ENCODE peak calls at places on chromosomes 2 and 18, in six cellular contexts. U is CD8-positive, alpha-beta T cell; C is fibroblast of pulmonary artery; A is IMR-90; G is NB4; D is HL-60. F is an unnamed sample.

GRCh38 chr2:89763254-89763580 is 1071.7 kb downstream of the RPIA start:
- DNase-seq in U (no peak), C (no peak), A (no peak), G (peak), D (no peak), F (no peak)

GRCh38 chr2:27721335-27721734 is 50.2 kb upstream of the MRPL33 start:
- DNase-seq in U (no peak), C (no peak), A (no peak), G (no peak), D (no peak), F (no peak)

GRCh38 chr2:225027061-225027762 is 15.1 kb downstream of the DOCK10 start:
- DNase-seq in U (peak), C (no peak), A (no peak), G (peak), D (no peak), F (no peak)

GRCh38 chr2:229708335-229708734 is 6.0 kb downstream of the DNER start:
- DNase-seq in U (no peak), C (no peak), A (no peak), G (no peak), D (no peak), F (no peak)

GRCh38 chr2:32843699-32844098 is 103.1 kb upstream of the LTBP1 start:
- DNase-seq in U (no peak), C (no peak), A (no peak), G (no peak), D (no peak), F (no peak)

GRCh38 chr2:32008811-32009478 is 1.9 kb downstream of the MEMO1 start:
- DNase-seq in U (peak), C (peak), A (peak), G (peak), D (no peak), F (peak)

GRCh38 chr2:74836675-74837401 is 2.9 kb downstream of the HK2 start:
- DNase-seq in U (no peak), C (no peak), A (no peak), G (no peak), D (no peak), F (no peak)

GRCh38 chr2:239220363-239220762 is 180.5 kb downstream of the HDAC4 start:
- DNase-seq in U (no peak), C (no peak), A (no peak), G (peak), D (no peak), F (no peak)

GRCh38 chr2:223123859-223124610 is 72.0 kb downstream of the KCNE4 start:
- DNase-seq in U (no peak), C (peak), A (peak), G (no peak), D (no peak), F (peak)

GRCh38 chr2:236657801-236658200 is 88.2 kb downstream of the ACKR3 start:
- DNase-seq in U (no peak), C (no peak), A (no peak), G (no peak), D (no peak), F (no peak)

GRCh38 chr2:166230024-166230723 is 102.4 kb upstream of the SCN1A start:
- DNase-seq in U (no peak), C (peak), A (peak), G (no peak), D (no peak), F (peak)

GRCh38 chr2:98327776-98328175 is 18.5 kb upstream of the CNGA3 start:
- DNase-seq in U (no peak), C (no peak), A (no peak), G (no peak), D (no peak), F (no peak)

GRCh38 chr2:191566347-191566746 is 111.6 kb upstream of the NABP1 start:
- DNase-seq in U (peak), C (peak), A (peak), G (peak), D (no peak), F (peak)

GRCh38 chr18:77035380-77035779 is 97.2 kb downstream of the MBP start:
- DNase-seq in U (no peak), C (no peak), A (no peak), G (no peak), D (no peak), F (no peak)

GRCh38 chr18:27871731-27872130 is 305.2 kb downstream of the CDH2 start:
- DNase-seq in U (no peak), C (no peak), A (no peak), G (no peak), D (no peak), F (no peak)

GRCh38 chr2:203062126-203062525 is 47.5 kb downstream of the NBEAL1 start:
- DNase-seq in U (no peak), C (no peak), A (peak), G (no peak), D (no peak), F (peak)

GRCh38 chr18:78422336-78422735 is 557.3 kb upstream of the SALL3 start:
- DNase-seq in U (no peak), C (no peak), A (no peak), G (no peak), D (no peak), F (no peak)

GRCh38 chr2:47004905-47005495 is 89.4 kb upstream of the MCFD2 start:
- DNase-seq in U (no peak), C (no peak), A (no peak), G (no peak), D (no peak), F (no peak)

GRCh38 chr2:196293751-196294486 is 122.5 kb upstream of the STK17B start:
- DNase-seq in U (no peak), C (peak), A (peak), G (peak), D (no peak), F (peak)

GRCh38 chr2:200794143-200794542 is 17.6 kb upstream of the BZW1 start:
- DNase-seq in U (no peak), C (no peak), A (no peak), G (no peak), D (no peak), F (no peak)

GRCh38 chr2:1366546-1367134 is 46.6 kb upstream of the TPO start:
- DNase-seq in U (no peak), C (no peak), A (no peak), G (no peak), D (no peak), F (no peak)

GRCh38 chr2:195500878-195501277 is 156.1 kb upstream of the SLC39A10 start:
- DNase-seq in U (no peak), C (no peak), A (no peak), G (no peak), D (no peak), F (no peak)

GRCh38 chr2:230898661-230899091 is 26.4 kb downstream of the GPR55 start:
- DNase-seq in U (no peak), C (no peak), A (no peak), G (no peak), D (no peak), F (no peak)

GRCh38 chr2:37454851-37455762 is 110.7 kb downstream of the QPCT start:
- DNase-seq in U (no peak), C (peak), A (no peak), G (no peak), D (no peak), F (no peak)

GRCh38 chr2:136253288-136254004 is 135.5 kb upstream of the CXCR4 start:
- DNase-seq in U (no peak), C (no peak), A (no peak), G (no peak), D (peak), F (no peak)

GRCh38 chr2:177670791-177671528 is 278.4 kb downstream of the AGPS start:
- DNase-seq in U (no peak), C (no peak), A (no peak), G (no peak), D (no peak), F (no peak)

GRCh38 chr2:6526093-6526824 is 339.4 kb downstream of the CMPK2 start:
- DNase-seq in U (no peak), C (no peak), A (no peak), G (peak), D (no peak), F (no peak)

GRCh38 chr2:5977477-5977876 is 285.3 kb downstream of the SOX11 start:
- DNase-seq in U (no peak), C (no peak), A (no peak), G (no peak), D (no peak), F (no peak)

GRCh38 chr18:39806519-39806918 is 2148.5 kb upstream of the PIK3C3 start:
- DNase-seq in U (no peak), C (peak), A (no peak), G (no peak), D (no peak), F (peak)

GRCh38 chr2:166610180-166610919 is 116.3 kb upstream of the SCN7A start:
- DNase-seq in U (no peak), C (no peak), A (no peak), G (peak), D (no peak), F (no peak)

GRCh38 chr18:30712383-30712782 is 330.2 kb downstream of the DSC3 start:
- DNase-seq in U (no peak), C (no peak), A (no peak), G (peak), D (no peak), F (no peak)
- H3K4me3 ChIP-seq in U (no peak), C (no peak), A (no peak), G (no peak), D (no peak), F (no peak)

GRCh38 chr2:54723300-54724149 is at the start of gene EML6:
- DNase-seq in U (peak), C (peak), A (peak), G (peak), D (peak), F (peak)
- TF ChIP-seq CTCF in U (no peak), C (peak), A (no peak), G (no peak), D (no peak), F (peak)

GRCh38 chr2:219497495-219498279 is 1.0 kb upstream of the GMPPA start:
- DNase-seq in U (peak), C (peak), A (peak), G (peak), D (peak), F (peak)

GRCh38 chr2:219495531-219496122 is 3.1 kb upstream of the GMPPA start:
- DNase-seq in U (peak), C (peak), A (peak), G (peak), D (no peak), F (peak)

GRCh38 chr2:219494952-219495530 is 3.6 kb upstream of the GMPPA start:
- DNase-seq in U (no peak), C (no peak), A (no peak), G (no peak), D (no peak), F (no peak)

GRCh38 chr2:219496781-219497494 is 1.8 kb upstream of the GMPPA start:
- DNase-seq in U (no peak), C (no peak), A (no peak), G (no peak), D (no peak), F (no peak)

GRCh38 chr2:219496247-219496646 is 2.4 kb upstream of the GMPPA start:
- DNase-seq in U (no peak), C (no peak), A (no peak), G (no peak), D (no peak), F (no peak)
- H3K4me3 ChIP-seq in U (no peak), C (no peak), A (no peak), G (no peak), D (no peak), F (no peak)

GRCh38 chr2:11936761-11937160 is 190.3 kb downstream of the LPIN1 start:
- DNase-seq in U (no peak), C (no peak), A (no peak), G (no peak), D (no peak), F (no peak)
- TF ChIP-seq CTCF in U (no peak), C (no peak), A (no peak), G (no peak), D (no peak), F (no peak)

GRCh38 chr2:176189666-176190641 is 1.5 kb downstream of the HOXD1 start:
- DNase-seq in U (no peak), C (no peak), A (no peak), G (peak), D (no peak), F (no peak)

GRCh38 chr2:176188969-176189665 is 649 bp downstream of the HOXD1 start:
- DNase-seq in U (no peak), C (no peak), A (no peak), G (no peak), D (no peak), F (no peak)

GRCh38 chr2:176186024-176186423 is 2.4 kb upstream of the HOXD1 start:
- DNase-seq in U (no peak), C (no peak), A (no peak), G (no peak), D (no peak), F (no peak)

GRCh38 chr2:176187306-176188217 is 906 bp upstream of the HOXD1 start:
- DNase-seq in U (no peak), C (no peak), A (no peak), G (no peak), D (no peak), F (no peak)

GRCh38 chr2:176188218-176188968 is at the start of gene HOXD1:
- DNase-seq in U (no peak), C (no peak), A (no peak), G (no peak), D (no peak), F (no peak)
- H3K4me3 ChIP-seq in U (peak), C (peak), A (peak), G (peak), D (peak), F (peak)

GRCh38 chr18:48776641-48777025 is 174.1 kb downstream of the SMAD7 start:
- DNase-seq in U (no peak), C (no peak), A (no peak), G (no peak), D (no peak), F (peak)

GRCh38 chr18:48778344-48779011 is 172.3 kb downstream of the SMAD7 start:
- DNase-seq in U (no peak), C (no peak), A (no peak), G (no peak), D (no peak), F (no peak)

GRCh38 chr18:48777026-48777736 is 173.6 kb downstream of the SMAD7 start:
- DNase-seq in U (peak), C (peak), A (peak), G (peak), D (peak), F (peak)

GRCh38 chr18:48776161-48776555 is 174.6 kb downstream of the SMAD7 start:
- DNase-seq in U (no peak), C (no peak), A (no peak), G (no peak), D (no peak), F (no peak)

GRCh38 chr18:48777737-48778111 is 173.0 kb downstream of the SMAD7 start:
- DNase-seq in U (no peak), C (peak), A (no peak), G (peak), D (no peak), F (peak)
- TF ChIP-seq CTCF in U (no peak), C (peak), A (no peak), G (no peak), D (no peak), F (no peak)

GRCh38 chr18:57518533-57518932 is 68.0 kb downstream of the FECH start:
- DNase-seq in U (no peak), C (no peak), A (no peak), G (no peak), D (no peak), F (no peak)
- H3K4me3 ChIP-seq in U (no peak), C (no peak), A (no peak), G (no peak), D (no peak), F (no peak)

F was measured in fibroblast of villous mesenchyme.